ENCODE peak calls at places on chromosomes 7 and 10, in seven cellular contexts. One of them, this sample, is unnamed.
A peak's percentile ranks its signal among the peaks of the same experiment; 100 is the strongest.

GRCh38 chr7:30164567-30164966 is 29.8 kb downstream of the MTURN start:
- DNase-seq in NCI-H446: peak; percentile 74
- DNase-seq in activated naive CD8-positive, alpha-beta T cell treated with anti-CD3 and anti-CD28 coated beads, Interleukin-2, amount 50 U/mL, for 24 hours: no peak
- DNase-seq in memory B cell: peak; percentile 38
- DNase-seq in spleen: no peak
- DNase-seq in GM23338: peak; percentile 87
- DNase-seq in T-cell: no peak
- DNase-seq in this sample: peak; percentile 53

GRCh38 chr10:62658516-62658915 is 146.0 kb upstream of the ADO start:
- DNase-seq in NCI-H446: no peak
- DNase-seq in activated naive CD8-positive, alpha-beta T cell treated with anti-CD3 and anti-CD28 coated beads, Interleukin-2, amount 50 U/mL, for 24 hours: no peak
- DNase-seq in memory B cell: no peak
- DNase-seq in spleen: no peak
- DNase-seq in GM23338: no peak
- DNase-seq in T-cell: no peak
- DNase-seq in this sample: no peak

GRCh38 chr7:732094-732541 is 5.0 kb upstream of the PRKAR1B start:
- DNase-seq in NCI-H446: no peak
- DNase-seq in activated naive CD8-positive, alpha-beta T cell treated with anti-CD3 and anti-CD28 coated beads, Interleukin-2, amount 50 U/mL, for 24 hours: no peak
- DNase-seq in memory B cell: no peak
- DNase-seq in spleen: no peak
- DNase-seq in GM23338: peak; percentile 71
- DNase-seq in T-cell: peak; percentile 15
- DNase-seq in this sample: no peak

GRCh38 chr10:79981673-79982485 is 33.0 kb upstream of the SFTPD start:
- DNase-seq in NCI-H446: no peak
- DNase-seq in activated naive CD8-positive, alpha-beta T cell treated with anti-CD3 and anti-CD28 coated beads, Interleukin-2, amount 50 U/mL, for 24 hours: peak; percentile 25
- DNase-seq in memory B cell: no peak
- DNase-seq in spleen: no peak
- DNase-seq in GM23338: peak; percentile 84
- DNase-seq in T-cell: no peak
- DNase-seq in this sample: no peak

GRCh38 chr10:121615401-121615800 is 17.2 kb upstream of the FGFR2 start:
- DNase-seq in NCI-H446: no peak
- DNase-seq in activated naive CD8-positive, alpha-beta T cell treated with anti-CD3 and anti-CD28 coated beads, Interleukin-2, amount 50 U/mL, for 24 hours: no peak
- DNase-seq in memory B cell: no peak
- DNase-seq in spleen: peak; percentile 42
- DNase-seq in GM23338: no peak
- DNase-seq in T-cell: no peak
- DNase-seq in this sample: no peak

GRCh38 chr7:20596653-20597052 is 18.8 kb upstream of the ABCB5 start:
- DNase-seq in NCI-H446: no peak
- DNase-seq in activated naive CD8-positive, alpha-beta T cell treated with anti-CD3 and anti-CD28 coated beads, Interleukin-2, amount 50 U/mL, for 24 hours: no peak
- DNase-seq in memory B cell: no peak
- DNase-seq in spleen: no peak
- DNase-seq in GM23338: no peak
- DNase-seq in T-cell: no peak
- DNase-seq in this sample: no peak

GRCh38 chr7:138186951-138187351 is 110.7 kb downstream of the AKR1D1 start:
- DNase-seq in NCI-H446: no peak
- DNase-seq in activated naive CD8-positive, alpha-beta T cell treated with anti-CD3 and anti-CD28 coated beads, Interleukin-2, amount 50 U/mL, for 24 hours: no peak
- DNase-seq in memory B cell: no peak
- DNase-seq in spleen: no peak
- DNase-seq in GM23338: no peak
- DNase-seq in T-cell: no peak
- DNase-seq in this sample: no peak

GRCh38 chr7:106042196-106042611 is 69.9 kb downstream of the SYPL1 start:
- DNase-seq in NCI-H446: no peak
- DNase-seq in activated naive CD8-positive, alpha-beta T cell treated with anti-CD3 and anti-CD28 coated beads, Interleukin-2, amount 50 U/mL, for 24 hours: no peak
- DNase-seq in memory B cell: no peak
- DNase-seq in spleen: no peak
- DNase-seq in GM23338: no peak
- DNase-seq in T-cell: no peak
- DNase-seq in this sample: no peak

GRCh38 chr10:3671431-3671955 is 113.5 kb downstream of the KLF6 start:
- DNase-seq in NCI-H446: no peak
- DNase-seq in activated naive CD8-positive, alpha-beta T cell treated with anti-CD3 and anti-CD28 coated beads, Interleukin-2, amount 50 U/mL, for 24 hours: no peak
- DNase-seq in memory B cell: no peak
- DNase-seq in spleen: no peak
- DNase-seq in GM23338: peak; percentile 21
- DNase-seq in T-cell: no peak
- DNase-seq in this sample: no peak

GRCh38 chr10:3530346-3531096 is 254.5 kb downstream of the KLF6 start:
- DNase-seq in NCI-H446: no peak
- DNase-seq in activated naive CD8-positive, alpha-beta T cell treated with anti-CD3 and anti-CD28 coated beads, Interleukin-2, amount 50 U/mL, for 24 hours: no peak
- DNase-seq in memory B cell: no peak
- DNase-seq in spleen: no peak
- DNase-seq in GM23338: no peak
- DNase-seq in T-cell: no peak
- DNase-seq in this sample: no peak

GRCh38 chr10:90751107-90751997 is 106.5 kb downstream of the HTR7 start:
- DNase-seq in NCI-H446: no peak
- DNase-seq in activated naive CD8-positive, alpha-beta T cell treated with anti-CD3 and anti-CD28 coated beads, Interleukin-2, amount 50 U/mL, for 24 hours: peak; percentile 41
- DNase-seq in memory B cell: peak; percentile 51
- DNase-seq in spleen: no peak
- DNase-seq in GM23338: peak; percentile 82
- DNase-seq in T-cell: peak; percentile 26
- DNase-seq in this sample: no peak

GRCh38 chr10:62075414-62075813 is 173.9 kb downstream of the ARID5B start:
- DNase-seq in NCI-H446: no peak
- DNase-seq in activated naive CD8-positive, alpha-beta T cell treated with anti-CD3 and anti-CD28 coated beads, Interleukin-2, amount 50 U/mL, for 24 hours: no peak
- DNase-seq in memory B cell: no peak
- DNase-seq in spleen: no peak
- DNase-seq in GM23338: no peak
- DNase-seq in T-cell: no peak
- DNase-seq in this sample: no peak

GRCh38 chr10:29598861-29599311 is 35.9 kb downstream of the SVIL start:
- DNase-seq in NCI-H446: no peak
- DNase-seq in activated naive CD8-positive, alpha-beta T cell treated with anti-CD3 and anti-CD28 coated beads, Interleukin-2, amount 50 U/mL, for 24 hours: no peak
- DNase-seq in memory B cell: no peak
- DNase-seq in spleen: no peak
- DNase-seq in GM23338: no peak
- DNase-seq in T-cell: no peak
- DNase-seq in this sample: no peak

GRCh38 chr7:110766874-110767273 is 324.1 kb upstream of the LRRN3 start:
- DNase-seq in NCI-H446: no peak
- DNase-seq in activated naive CD8-positive, alpha-beta T cell treated with anti-CD3 and anti-CD28 coated beads, Interleukin-2, amount 50 U/mL, for 24 hours: no peak
- DNase-seq in memory B cell: no peak
- DNase-seq in spleen: no peak
- DNase-seq in GM23338: peak; percentile 8
- DNase-seq in T-cell: no peak
- DNase-seq in this sample: no peak

GRCh38 chr10:4301296-4301695 is 516.3 kb upstream of the KLF6 start:
- DNase-seq in NCI-H446: no peak
- DNase-seq in activated naive CD8-positive, alpha-beta T cell treated with anti-CD3 and anti-CD28 coated beads, Interleukin-2, amount 50 U/mL, for 24 hours: no peak
- DNase-seq in memory B cell: no peak
- DNase-seq in spleen: no peak
- DNase-seq in GM23338: no peak
- DNase-seq in T-cell: no peak
- DNase-seq in this sample: no peak

GRCh38 chr10:100886946-100887345 is 25.8 kb upstream of the SLF2 start:
- DNase-seq in NCI-H446: no peak
- DNase-seq in activated naive CD8-positive, alpha-beta T cell treated with anti-CD3 and anti-CD28 coated beads, Interleukin-2, amount 50 U/mL, for 24 hours: no peak
- DNase-seq in memory B cell: no peak
- DNase-seq in spleen: no peak
- DNase-seq in GM23338: no peak
- DNase-seq in T-cell: no peak
- DNase-seq in this sample: no peak

GRCh38 chr7:11231190-11231589 is 257.5 kb downstream of the PHF14 start:
- DNase-seq in NCI-H446: no peak
- DNase-seq in activated naive CD8-positive, alpha-beta T cell treated with anti-CD3 and anti-CD28 coated beads, Interleukin-2, amount 50 U/mL, for 24 hours: no peak
- DNase-seq in memory B cell: no peak
- DNase-seq in spleen: no peak
- DNase-seq in GM23338: no peak
- DNase-seq in T-cell: no peak
- DNase-seq in this sample: no peak

GRCh38 chr7:44058759-44059218 is 6.6 kb downstream of the PGAM2 start:
- DNase-seq in NCI-H446: no peak
- DNase-seq in activated naive CD8-positive, alpha-beta T cell treated with anti-CD3 and anti-CD28 coated beads, Interleukin-2, amount 50 U/mL, for 24 hours: no peak
- DNase-seq in memory B cell: no peak
- DNase-seq in spleen: no peak
- DNase-seq in GM23338: no peak
- DNase-seq in T-cell: no peak
- DNase-seq in this sample: no peak

GRCh38 chr10:78957471-78958039 is 111.2 kb upstream of the ZMIZ1 start:
- DNase-seq in NCI-H446: no peak
- DNase-seq in activated naive CD8-positive, alpha-beta T cell treated with anti-CD3 and anti-CD28 coated beads, Interleukin-2, amount 50 U/mL, for 24 hours: no peak
- DNase-seq in memory B cell: no peak
- DNase-seq in spleen: no peak
- DNase-seq in GM23338: no peak
- DNase-seq in T-cell: no peak
- DNase-seq in this sample: no peak

GRCh38 chr10:131514454-131514853 is 202.9 kb upstream of the TCERG1L start:
- DNase-seq in NCI-H446: no peak
- DNase-seq in activated naive CD8-positive, alpha-beta T cell treated with anti-CD3 and anti-CD28 coated beads, Interleukin-2, amount 50 U/mL, for 24 hours: peak; percentile 11
- DNase-seq in memory B cell: no peak
- DNase-seq in spleen: no peak
- DNase-seq in GM23338: no peak
- DNase-seq in T-cell: no peak
- DNase-seq in this sample: no peak

GRCh38 chr7:37663693-37664092 is 19.9 kb upstream of the GPR141 start:
- DNase-seq in NCI-H446: no peak
- DNase-seq in activated naive CD8-positive, alpha-beta T cell treated with anti-CD3 and anti-CD28 coated beads, Interleukin-2, amount 50 U/mL, for 24 hours: no peak
- DNase-seq in memory B cell: no peak
- DNase-seq in spleen: no peak
- DNase-seq in GM23338: no peak
- DNase-seq in T-cell: no peak
- DNase-seq in this sample: no peak

GRCh38 chr10:47356708-47357107 is 8.5 kb downstream of the RBP3 start:
- DNase-seq in NCI-H446: no peak
- DNase-seq in activated naive CD8-positive, alpha-beta T cell treated with anti-CD3 and anti-CD28 coated beads, Interleukin-2, amount 50 U/mL, for 24 hours: no peak
- DNase-seq in memory B cell: no peak
- DNase-seq in spleen: no peak
- DNase-seq in GM23338: no peak
- DNase-seq in T-cell: no peak
- DNase-seq in this sample: no peak

GRCh38 chr10:77578583-77579227 is 58.9 kb downstream of the KCNMA1 start:
- DNase-seq in NCI-H446: no peak
- DNase-seq in activated naive CD8-positive, alpha-beta T cell treated with anti-CD3 and anti-CD28 coated beads, Interleukin-2, amount 50 U/mL, for 24 hours: no peak
- DNase-seq in memory B cell: no peak
- DNase-seq in spleen: no peak
- DNase-seq in GM23338: no peak
- DNase-seq in T-cell: no peak
- DNase-seq in this sample: no peak

GRCh38 chr10:24251547-24251946 is 42.6 kb downstream of the KIAA1217 start:
- DNase-seq in NCI-H446: no peak
- DNase-seq in activated naive CD8-positive, alpha-beta T cell treated with anti-CD3 and anti-CD28 coated beads, Interleukin-2, amount 50 U/mL, for 24 hours: no peak
- DNase-seq in memory B cell: no peak
- DNase-seq in spleen: no peak
- DNase-seq in GM23338: peak; percentile 83
- DNase-seq in T-cell: no peak
- DNase-seq in this sample: no peak

GRCh38 chr7:147595076-147595475 is 995.5 kb upstream of the C7orf33 start:
- DNase-seq in NCI-H446: no peak
- DNase-seq in activated naive CD8-positive, alpha-beta T cell treated with anti-CD3 and anti-CD28 coated beads, Interleukin-2, amount 50 U/mL, for 24 hours: no peak
- DNase-seq in memory B cell: no peak
- DNase-seq in spleen: no peak
- DNase-seq in GM23338: no peak
- DNase-seq in T-cell: no peak
- DNase-seq in this sample: no peak

GRCh38 chr10:80464557-80465466 is 10.7 kb downstream of the TSPAN14 start:
- DNase-seq in NCI-H446: no peak
- DNase-seq in activated naive CD8-positive, alpha-beta T cell treated with anti-CD3 and anti-CD28 coated beads, Interleukin-2, amount 50 U/mL, for 24 hours: no peak
- DNase-seq in memory B cell: no peak
- DNase-seq in spleen: peak; percentile 80
- DNase-seq in GM23338: peak; percentile 93
- DNase-seq in T-cell: no peak
- DNase-seq in this sample: peak; percentile 49

GRCh38 chr10:110040767-110041478 is 33.1 kb downstream of the ADD3 start:
- DNase-seq in NCI-H446: no peak
- DNase-seq in activated naive CD8-positive, alpha-beta T cell treated with anti-CD3 and anti-CD28 coated beads, Interleukin-2, amount 50 U/mL, for 24 hours: no peak
- DNase-seq in memory B cell: no peak
- DNase-seq in spleen: no peak
- DNase-seq in GM23338: no peak
- DNase-seq in T-cell: no peak
- DNase-seq in this sample: no peak

GRCh38 chr10:75910032-75910431 is 478.6 kb downstream of the LRMDA start:
- DNase-seq in NCI-H446: no peak
- DNase-seq in activated naive CD8-positive, alpha-beta T cell treated with anti-CD3 and anti-CD28 coated beads, Interleukin-2, amount 50 U/mL, for 24 hours: no peak
- DNase-seq in memory B cell: no peak
- DNase-seq in spleen: no peak
- DNase-seq in GM23338: peak; percentile 36
- DNase-seq in T-cell: no peak
- DNase-seq in this sample: no peak

GRCh38 chr10:32771217-32771616 is 186.8 kb downstream of the ITGB1 start:
- DNase-seq in NCI-H446: no peak
- DNase-seq in activated naive CD8-positive, alpha-beta T cell treated with anti-CD3 and anti-CD28 coated beads, Interleukin-2, amount 50 U/mL, for 24 hours: no peak
- DNase-seq in memory B cell: no peak
- DNase-seq in spleen: no peak
- DNase-seq in GM23338: peak; percentile 15
- DNase-seq in T-cell: no peak
- DNase-seq in this sample: no peak

GRCh38 chr10:131666091-131666490 is 234.7 kb upstream of the PPP2R2D start:
- DNase-seq in NCI-H446: no peak
- DNase-seq in activated naive CD8-positive, alpha-beta T cell treated with anti-CD3 and anti-CD28 coated beads, Interleukin-2, amount 50 U/mL, for 24 hours: no peak
- DNase-seq in memory B cell: no peak
- DNase-seq in spleen: no peak
- DNase-seq in GM23338: no peak
- DNase-seq in T-cell: no peak
- DNase-seq in this sample: no peak

GRCh38 chr7:29486191-29486700 is 77.4 kb upstream of the PRR15 start:
- DNase-seq in NCI-H446: no peak
- DNase-seq in activated naive CD8-positive, alpha-beta T cell treated with anti-CD3 and anti-CD28 coated beads, Interleukin-2, amount 50 U/mL, for 24 hours: no peak
- DNase-seq in memory B cell: no peak
- DNase-seq in spleen: no peak
- DNase-seq in GM23338: no peak
- DNase-seq in T-cell: no peak
- DNase-seq in this sample: no peak

GRCh38 chr7:1678571-1679325 is 8.7 kb downstream of the ELFN1 start:
- DNase-seq in NCI-H446: no peak
- DNase-seq in activated naive CD8-positive, alpha-beta T cell treated with anti-CD3 and anti-CD28 coated beads, Interleukin-2, amount 50 U/mL, for 24 hours: no peak
- DNase-seq in memory B cell: no peak
- DNase-seq in spleen: no peak
- DNase-seq in GM23338: no peak
- DNase-seq in T-cell: no peak
- DNase-seq in this sample: no peak

GRCh38 chr7:102892631-102893278 is 20.0 kb upstream of the LRRC17 start:
- DNase-seq in NCI-H446: no peak
- DNase-seq in activated naive CD8-positive, alpha-beta T cell treated with anti-CD3 and anti-CD28 coated beads, Interleukin-2, amount 50 U/mL, for 24 hours: no peak
- DNase-seq in memory B cell: no peak
- DNase-seq in spleen: no peak
- DNase-seq in GM23338: no peak
- DNase-seq in T-cell: no peak
- DNase-seq in this sample: no peak

GRCh38 chr10:119496282-119496681 is 46.2 kb downstream of the RGS10 start:
- DNase-seq in NCI-H446: no peak
- DNase-seq in activated naive CD8-positive, alpha-beta T cell treated with anti-CD3 and anti-CD28 coated beads, Interleukin-2, amount 50 U/mL, for 24 hours: peak; percentile 80
- DNase-seq in memory B cell: no peak
- DNase-seq in spleen: no peak
- DNase-seq in GM23338: no peak
- DNase-seq in T-cell: no peak
- DNase-seq in this sample: no peak

This sample was measured in caudate nucleus.